ENCODE peak calls at places on chromosome 6, in four cellular contexts. One of them, this sample, is unnamed.
A peak's percentile ranks its signal among the peaks of the same experiment; 100 is the strongest.

GRCh38 chr6:25606151-25606550 is 45.9 kb upstream of the SCGN start:
- DNase-seq in GM12891: no peak
- DNase-seq in K562: no peak
- DNase-seq in GM12878: no peak
- DNase-seq in this sample: no peak

GRCh38 chr6:122714059-122714458 is 65.5 kb upstream of the FABP7 start:
- DNase-seq in GM12891: no peak
- DNase-seq in K562: no peak
- DNase-seq in GM12878: no peak
- DNase-seq in this sample: no peak

GRCh38 chr6:151036869-151037680 is 171.6 kb downstream of the MTHFD1L start:
- DNase-seq in GM12891: no peak
- DNase-seq in K562: no peak
- DNase-seq in GM12878: no peak
- DNase-seq in this sample: no peak

GRCh38 chr6:142944126-142945066 is 580 bp downstream of the HIVEP2 start:
- DNase-seq in GM12891: peak; percentile 31
- DNase-seq in K562: peak; percentile 53
- DNase-seq in GM12878: no peak
- DNase-seq in this sample: peak; percentile 65

GRCh38 chr6:25689966-25690365 is 38.0 kb downstream of the SCGN start:
- DNase-seq in GM12891: no peak
- DNase-seq in K562: no peak
- DNase-seq in GM12878: no peak
- DNase-seq in this sample: no peak

GRCh38 chr6:92110390-92110789 is 1309.0 kb downstream of the EPHA7 start:
- DNase-seq in GM12891: no peak
- DNase-seq in K562: no peak
- DNase-seq in GM12878: no peak
- DNase-seq in this sample: no peak

GRCh38 chr6:2623348-2623747 is 127.4 kb downstream of the MYLK4 start:
- DNase-seq in GM12891: no peak
- DNase-seq in K562: no peak
- DNase-seq in GM12878: no peak
- DNase-seq in this sample: no peak

GRCh38 chr6:31882344-31882743 is 3.5 kb upstream of the SLC44A4 start:
- DNase-seq in GM12891: no peak
- DNase-seq in K562: no peak
- DNase-seq in GM12878: no peak
- DNase-seq in this sample: no peak

GRCh38 chr6:25022140-25022553 is 86.4 kb upstream of the RIPOR2 start:
- DNase-seq in GM12891: no peak
- DNase-seq in K562: no peak
- DNase-seq in GM12878: no peak
- DNase-seq in this sample: no peak

GRCh38 chr6:110181131-110182027 is 1.2 kb downstream of the CDC40 start:
- DNase-seq in GM12891: no peak
- DNase-seq in K562: no peak
- DNase-seq in GM12878: no peak
- DNase-seq in this sample: peak; percentile 36

GRCh38 chr6:140380371-140381218 is 1006.1 kb upstream of the CITED2 start:
- DNase-seq in GM12891: no peak
- DNase-seq in K562: no peak
- DNase-seq in GM12878: no peak
- DNase-seq in this sample: peak; percentile 46

GRCh38 chr6:151022492-151022891 is 157.0 kb downstream of the MTHFD1L start:
- DNase-seq in GM12891: no peak
- DNase-seq in K562: no peak
- DNase-seq in GM12878: no peak
- DNase-seq in this sample: no peak

GRCh38 chr6:2810092-2810671 is 31.5 kb downstream of the SERPINB1 start:
- DNase-seq in GM12891: no peak
- DNase-seq in K562: no peak
- DNase-seq in GM12878: no peak
- DNase-seq in this sample: peak; percentile 64

DNA sequence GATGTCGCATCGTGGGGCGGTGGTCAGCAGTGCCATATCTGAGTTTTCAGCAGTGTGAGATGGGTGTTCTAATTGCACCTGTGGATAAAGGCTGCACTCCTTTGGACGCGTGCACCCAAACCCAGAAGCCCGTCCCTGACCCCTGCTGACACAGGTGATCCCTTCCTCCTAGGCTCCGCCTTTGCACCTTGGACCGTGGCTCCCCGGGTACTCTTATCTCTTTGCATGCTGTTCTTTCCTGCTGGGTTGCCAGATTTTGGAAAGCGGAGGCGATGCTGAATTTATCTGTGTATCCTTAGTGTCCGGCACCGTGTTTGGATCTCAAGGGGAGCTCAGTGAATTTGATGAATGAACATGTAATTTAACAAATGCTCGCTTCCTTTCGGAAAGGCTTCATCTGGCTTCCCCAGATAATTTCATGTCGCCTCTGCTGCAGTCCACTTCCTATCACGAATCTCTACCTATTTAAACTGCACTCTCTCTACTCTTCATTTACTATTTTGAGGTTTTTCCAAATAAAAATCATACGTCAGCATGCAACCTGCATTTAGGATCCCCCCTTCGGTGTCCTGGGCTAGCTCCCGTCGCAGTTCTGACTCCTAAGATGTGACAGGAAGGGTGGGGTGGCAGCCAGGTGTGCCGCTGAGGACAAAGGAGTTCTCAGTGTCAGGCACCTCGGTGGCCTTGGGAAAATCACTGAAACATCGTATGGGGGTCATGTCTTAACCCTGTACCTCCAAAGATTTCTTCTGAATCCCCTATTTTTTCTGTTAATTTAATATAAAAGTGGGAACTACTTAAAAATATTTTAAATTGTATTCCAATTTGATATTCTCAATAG is 753 bp upstream of the PERP start:
- DNase-seq in GM12891: peak; percentile 20
- DNase-seq in K562: peak; percentile 28
- DNase-seq in GM12878: no peak
- DNase-seq in this sample: no peak
- TF ChIP-seq POLR2AphosphoS5 in GM12891: no peak
- TF ChIP-seq POLR2AphosphoS5 in K562: no peak
- TF ChIP-seq POLR2AphosphoS5 in GM12878: no peak
- TF ChIP-seq POLR2AphosphoS5 in this sample: no peak

GRCh38 chr6:154865291-154865690 is 129.8 kb upstream of the TIAM2 start:
- DNase-seq in GM12891: no peak
- DNase-seq in K562: no peak
- DNase-seq in GM12878: no peak
- DNase-seq in this sample: no peak

GRCh38 chr6:154868143-154868594 is 126.9 kb upstream of the TIAM2 start:
- DNase-seq in GM12891: peak; percentile 11
- DNase-seq in K562: peak; percentile 42
- DNase-seq in GM12878: no peak
- DNase-seq in this sample: peak; percentile 23

GRCh38 chr6:154862536-154862935 is 129.3 kb downstream of the SCAF8 start:
- DNase-seq in GM12891: no peak
- DNase-seq in K562: no peak
- DNase-seq in GM12878: no peak
- DNase-seq in this sample: no peak

GRCh38 chr6:154861825-154862224 is 128.6 kb downstream of the SCAF8 start:
- DNase-seq in GM12891: no peak
- DNase-seq in K562: no peak
- DNase-seq in GM12878: no peak
- DNase-seq in this sample: no peak

DNA sequence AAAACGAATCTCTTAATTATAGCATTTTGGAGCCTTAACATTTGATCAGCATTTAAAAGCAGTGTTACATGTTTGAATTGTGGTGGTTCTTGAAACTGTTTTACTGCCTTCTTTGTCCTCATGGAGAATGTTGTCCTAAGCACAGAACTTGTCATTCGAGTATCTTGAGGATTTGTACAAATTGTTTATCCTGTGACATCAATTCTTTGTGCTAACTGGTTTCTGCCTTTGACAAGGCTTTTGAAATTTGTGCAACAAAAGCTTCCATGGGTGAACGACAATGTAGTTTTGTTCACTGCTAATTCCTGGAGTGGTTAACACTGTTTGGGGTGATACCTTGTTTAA is 130.8 kb downstream of the SCAF8 start:
- DNase-seq in GM12891: no peak
- DNase-seq in K562: no peak
- DNase-seq in GM12878: no peak
- DNase-seq in this sample: no peak
- TF ChIP-seq SPI1 in GM12891: no peak
- TF ChIP-seq SPI1 in K562: no peak
- TF ChIP-seq SPI1 in GM12878: no peak
- TF ChIP-seq SPI1 in this sample: no peak

GRCh38 chr6:81026041-81026553 is 726.4 kb downstream of the TENT5A start:
- DNase-seq in GM12891: no peak
- DNase-seq in K562: no peak
- DNase-seq in GM12878: no peak
- DNase-seq in this sample: no peak
- TF ChIP-seq POLR2AphosphoS5 in GM12891: no peak
- TF ChIP-seq POLR2AphosphoS5 in K562: no peak
- TF ChIP-seq POLR2AphosphoS5 in GM12878: no peak
- TF ChIP-seq POLR2AphosphoS5 in this sample: no peak

GRCh38 chr6:116395647-116396046 is 24.9 kb downstream of the DSE start:
- DNase-seq in GM12891: no peak
- DNase-seq in K562: no peak
- DNase-seq in GM12878: no peak
- DNase-seq in this sample: no peak
- TF ChIP-seq SPI1 in GM12891: no peak
- TF ChIP-seq SPI1 in K562: no peak
- TF ChIP-seq SPI1 in GM12878: no peak
- TF ChIP-seq SPI1 in this sample: no peak

DNA sequence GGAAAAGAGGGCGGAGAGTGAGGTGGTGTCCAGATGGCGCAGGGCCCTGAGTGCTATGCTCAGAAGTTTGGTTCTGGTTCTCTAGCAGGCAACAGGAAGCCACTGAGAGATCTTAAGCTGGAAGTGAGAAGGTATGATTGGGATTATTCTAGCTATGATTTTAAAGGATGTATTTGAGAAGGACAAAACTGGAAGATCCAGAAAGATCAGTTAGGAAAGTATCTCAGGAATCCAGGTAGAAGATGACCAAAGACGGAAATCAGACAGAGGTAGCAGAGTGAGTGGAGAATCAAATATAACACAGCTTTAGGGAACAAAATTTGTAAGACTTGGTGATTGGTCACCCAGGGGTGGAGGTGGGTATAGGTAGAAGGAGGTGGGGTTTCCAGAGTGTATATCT is 5.8 kb downstream of the SYNE1 start:
- DNase-seq in GM12891: no peak
- DNase-seq in K562: no peak
- DNase-seq in GM12878: no peak
- DNase-seq in this sample: no peak
- TF ChIP-seq POLR2AphosphoS5 in GM12891: no peak
- TF ChIP-seq POLR2AphosphoS5 in K562: no peak
- TF ChIP-seq POLR2AphosphoS5 in GM12878: no peak
- TF ChIP-seq POLR2AphosphoS5 in this sample: no peak